ENCODE peak calls at places on chromosomes 11 and 22, in four cellular contexts. G is WTC11, Z is K562, I is HepG2. F is an unnamed sample.

GRCh38 chr11:34570584-34570983 is 50.3 kb upstream of the EHF start:
- DNase-seq in I (no peak), Z (no peak), G (no peak), F (no peak)

GRCh38 chr22:34842630-34843029 is 223.3 kb upstream of the ISX start:
- DNase-seq in G (peak), I (no peak), Z (no peak), F (no peak)

GRCh38 chr22:29329581-29329980 is 14.1 kb upstream of the RASL10A start:
- DNase-seq in I (no peak), G (no peak), Z (no peak), F (no peak)

GRCh38 chr22:41288245-41288946 is 2.4 kb upstream of the RANGAP1 start:
- DNase-seq in Z (no peak), I (peak), G (no peak), F (no peak)

GRCh38 chr22:42967933-42968332 is 47.0 kb downstream of the PACSIN2 start:
- DNase-seq in Z (peak), G (no peak), I (no peak), F (no peak)

GRCh38 chr11:118530180-118530682 is 761 bp upstream of the TMEM25 start:
- DNase-seq in G (no peak), I (no peak), Z (peak), F (no peak)

GRCh38 chr11:89293966-89294679 is 116.4 kb downstream of the TYR start:
- DNase-seq in Z (no peak), G (peak), I (no peak), F (no peak)

GRCh38 chr22:48459859-48460823 is 1367.5 kb downstream of the BRD1 start:
- DNase-seq in I (no peak), G (no peak), Z (no peak), F (no peak)

GRCh38 chr11:134001596-134001995 is 44.8 kb upstream of the IGSF9B start:
- DNase-seq in G (no peak), Z (no peak), I (no peak), F (no peak)

GRCh38 chr11:125404136-125404810 is 91.8 kb downstream of the FEZ1 start:
- DNase-seq in I (no peak), Z (no peak), G (peak), F (peak)

DNA sequence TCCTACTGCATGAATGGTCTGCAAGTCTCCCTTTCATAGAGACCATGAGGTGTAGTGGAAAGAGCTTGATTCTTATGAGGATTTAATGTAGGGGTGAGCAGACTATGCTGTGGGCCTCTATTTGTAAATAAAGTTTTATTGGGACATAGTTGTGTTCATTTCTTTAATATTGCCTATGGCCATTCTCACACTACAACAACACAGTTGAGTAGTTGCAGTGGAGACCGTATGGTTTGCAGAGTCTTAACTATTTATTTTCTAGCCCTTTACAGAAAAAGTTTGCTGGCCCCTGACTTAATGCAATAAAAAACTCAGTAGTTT is 106.2 kb downstream of the ATXN10 start:
- DNase-seq in I (no peak), G (no peak), Z (no peak), F (no peak)
- TF ChIP-seq ELF4 in I (no peak), G (no peak), Z (no peak), F (no peak)

GRCh38 chr11:69918938-69919650 is 99.9 kb upstream of the FGF3 start:
- DNase-seq in Z (peak), G (peak), I (peak), F (peak)
- TF ChIP-seq ELF4 in Z (no peak), G (no peak), I (no peak), F (no peak)

GRCh38 chr11:67642148-67642475 is 2.5 kb upstream of the TBX10 start:
- DNase-seq in I (no peak), G (no peak), Z (no peak), F (no peak)

GRCh38 chr11:67640758-67641113 is 1.2 kb upstream of the TBX10 start:
- DNase-seq in G (peak), I (no peak), Z (no peak), F (no peak)

GRCh38 chr11:67644042-67644441 is 4.5 kb upstream of the TBX10 start:
- DNase-seq in G (peak), Z (peak), I (peak), F (no peak)

GRCh38 chr11:67641302-67642147 is 2.0 kb upstream of the TBX10 start:
- DNase-seq in I (peak), Z (no peak), G (no peak), F (no peak)

GRCh38 chr11:67642490-67643120 is 3.0 kb upstream of the TBX10 start:
- DNase-seq in I (no peak), G (no peak), Z (no peak), F (no peak)
- TF ChIP-seq ELF4 in I (no peak), G (no peak), Z (no peak), F (no peak)

DNA sequence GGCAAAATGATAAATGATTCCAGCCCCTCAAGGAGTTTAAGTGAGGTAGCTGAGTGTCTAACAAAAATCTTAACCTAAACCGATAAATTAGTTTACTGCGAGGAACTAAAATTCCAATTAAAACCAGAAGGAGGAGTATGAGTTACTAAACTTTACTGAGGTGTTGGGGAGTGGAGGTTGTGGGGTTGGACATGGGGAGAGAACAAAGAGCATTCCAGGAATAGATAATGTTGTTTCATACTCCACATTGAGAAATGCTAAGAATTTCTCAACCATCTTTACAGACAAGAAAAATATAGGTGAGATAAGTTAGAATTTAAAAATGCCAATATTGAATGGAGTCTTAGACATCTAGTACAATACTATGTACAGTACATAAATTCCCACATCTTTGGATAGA is 488.6 kb downstream of the METTL15 start:
- DNase-seq in I (no peak), Z (no peak), G (no peak), F (no peak)
- TF ChIP-seq ELF4 in I (no peak), Z (no peak), G (no peak), F (no peak)

DNA sequence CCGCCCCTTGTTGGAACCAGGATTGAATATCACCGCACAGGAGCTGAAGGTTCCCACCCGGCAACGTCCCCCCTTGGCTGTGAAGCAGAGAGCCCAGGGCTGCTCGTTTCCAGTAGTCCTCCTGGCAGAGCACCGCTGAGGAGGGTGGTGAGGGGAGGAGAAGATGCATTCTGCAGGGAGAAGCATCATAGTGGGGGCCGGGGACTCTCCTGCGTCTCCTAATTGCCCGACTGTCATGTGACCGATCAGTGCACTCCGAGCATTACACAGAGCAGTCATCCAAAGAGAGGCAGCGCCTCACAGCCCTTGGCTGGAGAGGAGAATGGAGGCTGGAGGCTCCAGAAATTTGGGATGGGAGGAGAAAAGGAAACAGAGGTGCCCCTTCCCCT is 85.0 kb upstream of the SEPTIN5 start:
- DNase-seq in G (no peak), Z (no peak), I (no peak), F (no peak)
- TF ChIP-seq ELF4 in G (no peak), Z (no peak), I (no peak), F (no peak)

DNA sequence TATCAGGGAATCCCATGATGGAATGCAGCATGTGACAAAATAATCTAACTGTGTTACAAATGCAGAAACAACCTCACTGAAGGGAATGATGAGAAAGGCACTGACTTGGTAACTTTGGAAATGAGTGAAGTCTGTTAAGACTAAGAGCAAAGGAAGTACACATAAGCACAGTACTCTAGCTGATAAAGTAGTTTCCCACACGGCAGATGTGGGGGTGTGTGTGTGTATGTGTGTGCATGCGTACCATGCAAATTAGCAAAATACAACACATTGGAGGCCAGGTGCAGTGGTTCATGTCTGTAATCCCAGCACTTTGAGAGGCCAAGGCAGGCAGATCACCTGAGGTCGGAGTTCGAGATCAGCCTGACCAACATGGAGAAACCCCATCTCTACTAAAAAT is 16.6 kb upstream of the NLRP6 start:
- DNase-seq in G (no peak), I (no peak), Z (no peak), F (no peak)
- TF ChIP-seq ELF4 in G (no peak), I (no peak), Z (no peak), F (no peak)

GRCh38 chr22:50089231-50090140 is at the start of gene MOV10L1:
- DNase-seq in I (no peak), G (no peak), Z (peak), F (no peak)
- TF ChIP-seq ELF4 in I (no peak), G (no peak), Z (no peak), F (no peak)

GRCh38 chr11:86671386-86672006 is 920 bp downstream of the ME3 start:
- DNase-seq in Z (no peak), I (no peak), G (peak), F (no peak)
- TF ChIP-seq ELF4 in Z (no peak), I (no peak), G (no peak), F (no peak)

F was measured in HEK293T.